ENCODE peak calls at places on chromosomes 13 and 19, in eight cellular contexts. O is uterus; J is stomach; A is GM23338; M is GM06990; R is ovary; V is CD4-positive, alpha-beta memory T cell; G is heart left ventricle. K is an unnamed sample. For H3K36me3 and H3K27me3, the result is how much of the 10 kb centered on the place peaks cover.

GRCh38 chr13:48660356-48661076 is 6.8 kb downstream of the CYSLTR2 start:
- DNase-seq in O (no peak), R (no peak), G (no peak), J (no peak), M (peak), A (no peak), V (no peak), K (no peak)

GRCh38 chr19:47372603-47373002 is 23.5 kb downstream of the DHX34 start:
- DNase-seq in A (no peak), R (no peak), J (no peak), M (no peak), G (no peak), V (no peak), O (no peak), K (peak)

GRCh38 chr13:98900442-98900841 is 77.4 kb downstream of the DOCK9 start:
- DNase-seq in J (no peak), R (no peak), V (no peak), M (no peak), G (no peak), A (no peak), O (no peak), K (no peak)

GRCh38 chr13:113537205-113537604 is 46.7 kb upstream of the DCUN1D2 start:
- DNase-seq in J (no peak), M (no peak), R (no peak), A (no peak), G (no peak), O (no peak), V (no peak), K (peak)

GRCh38 chr13:57633950-57634828 is 2.6 kb downstream of the PCDH17 start:
- DNase-seq in O (no peak), J (no peak), V (no peak), G (peak), R (no peak), A (peak), M (no peak), K (peak)

GRCh38 chr19:37986048-37986750 is 79.2 kb downstream of the SIPA1L3 start:
- DNase-seq in V (no peak), M (peak), J (no peak), O (no peak), G (no peak), R (no peak), A (no peak), K (no peak)

GRCh38 chr13:25886438-25887214 is 165.2 kb downstream of the SHISA2 start:
- DNase-seq in V (no peak), O (no peak), G (no peak), R (no peak), M (no peak), J (no peak), A (no peak), K (no peak)

GRCh38 chr13:46756977-46757376 is 40.0 kb downstream of the ESD start:
- DNase-seq in O (no peak), M (no peak), G (no peak), A (no peak), J (no peak), R (no peak), V (no peak), K (no peak)

GRCh38 chr13:110910013-110910890 is 4.6 kb downstream of the ANKRD10 start:
- DNase-seq in V (no peak), J (no peak), G (no peak), O (no peak), M (no peak), A (no peak), R (no peak), K (no peak)

GRCh38 chr19:8332976-8333770 is 9.9 kb downstream of the KANK3 start:
- DNase-seq in M (no peak), V (no peak), J (no peak), O (no peak), A (peak), R (no peak), G (peak), K (peak)

GRCh38 chr13:36764536-36764935 is 54.5 kb upstream of the RFXAP start:
- DNase-seq in A (no peak), R (no peak), M (no peak), O (no peak), J (no peak), V (no peak), G (no peak), K (no peak)

GRCh38 chr13:32023096-32023495 is 8.5 kb upstream of the FRY start:
- DNase-seq in M (no peak), O (no peak), G (no peak), J (no peak), R (no peak), V (no peak), A (no peak), K (no peak)

GRCh38 chr19:34308381-34309367 is 54.3 kb downstream of the GARRE1 start:
- DNase-seq in G (no peak), V (peak), R (no peak), A (no peak), J (no peak), O (no peak), M (peak), K (no peak)

GRCh38 chr13:22926176-22927007 is 254.4 kb upstream of the SGCG start:
- DNase-seq in O (peak), G (peak), V (no peak), J (no peak), M (peak), R (peak), A (peak), K (peak)
- H3K4me3 ChIP-seq in O (peak), G (peak), V (no peak), J (peak), M (no peak), R (peak), A (peak), K (peak)

GRCh38 chr13:44591316-44591715 is 15.2 kb upstream of the TSC22D1 start:
- DNase-seq in V (no peak), R (no peak), O (no peak), A (peak), M (no peak), G (no peak), J (no peak), K (peak)

DNA sequence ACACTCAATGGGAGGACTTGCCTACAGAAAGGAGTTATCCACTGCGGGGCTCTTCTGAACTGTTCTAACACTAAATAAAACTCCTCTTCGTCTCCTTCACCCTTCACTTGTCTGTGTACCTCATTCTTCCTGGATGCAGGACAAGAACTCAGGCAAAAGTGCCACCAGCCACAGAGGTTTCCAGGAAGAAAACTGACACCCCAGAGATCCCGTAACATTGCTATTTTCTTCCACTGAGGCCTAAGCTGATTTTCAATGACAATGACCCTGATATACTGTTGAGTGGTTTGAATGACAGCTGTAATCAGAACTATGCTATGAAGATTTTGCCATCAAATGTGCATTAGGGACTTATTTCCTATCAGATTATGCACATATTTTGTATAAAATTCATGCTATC is 16.3 kb upstream of the TSC22D1 start:
- DNase-seq in R (no peak), A (no peak), O (no peak), J (no peak), G (no peak), M (no peak), V (no peak), K (no peak)
- H3K36me3 ChIP-seq in R (under half), A (under half), O (under half), J (under half), G (under half), M (under half), V (under half), K (under half)

DNA sequence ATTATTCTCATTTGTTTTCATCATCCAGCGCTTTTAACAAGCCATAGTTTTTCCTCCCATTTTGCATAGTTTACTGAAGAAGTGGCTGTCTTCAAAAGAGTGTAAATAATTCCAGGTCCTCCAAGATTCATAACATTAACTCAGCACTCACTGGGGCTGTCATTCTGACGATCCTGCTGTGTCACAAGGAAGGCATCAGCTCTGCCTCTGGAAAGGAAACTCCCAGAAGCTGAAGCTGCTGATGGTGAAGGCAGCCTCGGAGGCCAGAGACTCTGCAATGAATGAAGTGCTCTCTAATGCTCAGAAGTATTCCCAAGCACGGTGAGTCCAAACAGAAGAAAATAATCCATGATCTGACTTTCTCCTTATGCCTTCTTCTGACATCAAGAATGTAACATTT is 60.0 kb downstream of the FLT1 start:
- DNase-seq in G (no peak), M (no peak), O (no peak), V (no peak), J (no peak), R (no peak), A (no peak), K (no peak)
- H3K27me3 ChIP-seq in G (under half), M (under half), O (under half), V (under half), J (under half), R (under half), A (under half), K (under half)

GRCh38 chr19:6765738-6766356 is 1.4 kb downstream of the SH2D3A start:
- DNase-seq in V (peak), R (no peak), A (peak), G (no peak), O (no peak), J (peak), M (no peak), K (peak)

GRCh38 chr19:6767081-6767356 is 216 bp downstream of the SH2D3A start:
- DNase-seq in M (no peak), J (no peak), G (no peak), R (no peak), A (peak), O (no peak), V (no peak), K (no peak)

GRCh38 chr19:6767357-6768235 is at the start of gene SH2D3A:
- DNase-seq in R (peak), A (peak), J (peak), V (peak), M (peak), O (peak), G (peak), K (peak)

GRCh38 chr19:6768236-6768785 is 1.1 kb upstream of the SH2D3A start:
- DNase-seq in O (no peak), R (no peak), M (no peak), G (no peak), V (peak), J (no peak), A (no peak), K (no peak)

GRCh38 chr19:6766357-6767080 is 716 bp downstream of the SH2D3A start:
- DNase-seq in O (no peak), A (no peak), V (no peak), G (no peak), M (no peak), J (no peak), R (no peak), K (peak)
- H3K4me3 ChIP-seq in O (no peak), A (peak), V (peak), G (peak), M (peak), J (peak), R (no peak), K (peak)

DNA sequence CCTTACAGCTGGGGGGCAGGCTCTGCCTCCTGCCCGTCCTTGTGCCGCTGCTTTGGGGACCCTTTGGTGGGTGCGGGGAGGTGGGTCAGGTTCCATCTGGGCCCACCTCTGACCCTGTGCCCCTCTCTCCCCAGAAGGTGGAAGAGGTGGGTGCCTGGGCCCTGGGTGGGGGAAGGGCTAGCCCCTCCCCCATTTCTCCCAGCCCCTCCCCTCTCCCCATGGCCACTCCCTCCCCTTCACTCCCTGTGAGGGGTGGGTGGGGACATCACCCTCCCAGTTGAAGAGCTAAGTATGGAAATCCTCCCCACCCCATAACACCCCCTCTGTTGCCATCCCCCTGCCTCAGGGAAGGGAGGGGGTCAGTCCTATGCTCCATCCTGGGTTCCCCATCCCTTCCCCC is 14.2 kb downstream of the ARHGEF1 start:
- DNase-seq in M (no peak), G (no peak), A (no peak), V (no peak), R (no peak), O (no peak), J (no peak), K (peak)
- H3K36me3 ChIP-seq in M (under half), G (half or more), A (under half), V (half or more), R (under half), O (under half), J (half or more), K (under half)

K was measured in H7.